ENCODE peak calls at places on chromosomes 6 and 20, in nine cellular contexts. B, W, T, O, A, I, Q, E and L are unnamed samples.

GRCh38 chr6:90368601-90369000 is 72.0 kb upstream of the BACH2 start:
- DNase-seq in B (no peak), E (no peak), Q (no peak), T (no peak), W (peak), A (no peak), O (peak), I (no peak), L (no peak)

GRCh38 chr6:112396221-112396620 is 49.1 kb downstream of the RFPL4B start:
- DNase-seq in Q (no peak), B (no peak), A (no peak), I (no peak), O (peak), E (no peak), T (no peak), W (peak), L (no peak)

GRCh38 chr6:117481278-117481925 is 1.1 kb upstream of the DCBLD1 start:
- DNase-seq in B (no peak), W (no peak), E (no peak), Q (peak), O (no peak), A (no peak), I (no peak), T (no peak), L (no peak)

GRCh38 chr6:44072452-44072958 is 54.7 kb downstream of the MRPL14 start:
- DNase-seq in I (no peak), T (no peak), Q (no peak), E (no peak), A (no peak), O (no peak), W (no peak), B (no peak), L (no peak)

GRCh38 chr6:135274561-135275293 is 93.6 kb downstream of the MYB start:
- DNase-seq in B (no peak), T (no peak), A (no peak), I (no peak), O (no peak), Q (no peak), W (peak), E (no peak), L (no peak)

GRCh38 chr6:150156460-150156859 is 13.6 kb downstream of the PPP1R14C start:
- DNase-seq in B (no peak), A (no peak), E (no peak), Q (no peak), I (no peak), W (no peak), O (no peak), T (no peak), L (no peak)

GRCh38 chr20:12414446-12415274 is 497.0 kb downstream of the BTBD3 start:
- DNase-seq in I (no peak), Q (no peak), E (no peak), T (no peak), A (no peak), B (no peak), W (no peak), O (no peak), L (no peak)

GRCh38 chr6:164108869-164109769 is 694.6 kb downstream of the QKI start:
- DNase-seq in A (peak), E (peak), W (no peak), B (no peak), I (no peak), O (peak), Q (peak), T (peak), L (no peak)

GRCh38 chr20:13841206-13841605 is 56.4 kb downstream of the NDUFAF5 start:
- DNase-seq in A (no peak), E (no peak), O (no peak), T (no peak), B (no peak), I (no peak), Q (no peak), W (no peak), L (no peak)

GRCh38 chr20:50260480-50261221 is 70.0 kb downstream of the CEBPB start:
- DNase-seq in A (peak), I (no peak), E (no peak), Q (no peak), T (no peak), W (no peak), B (no peak), O (no peak), L (no peak)

GRCh38 chr6:26232950-26233607 is 131.9 kb upstream of the BTN3A2 start:
- DNase-seq in A (no peak), I (no peak), T (no peak), E (peak), O (peak), W (peak), B (no peak), Q (peak), L (no peak)

GRCh38 chr6:124882580-124883393 is 79.5 kb upstream of the RNF217 start:
- DNase-seq in A (no peak), W (peak), I (no peak), B (no peak), E (no peak), Q (no peak), O (peak), T (no peak), L (no peak)

GRCh38 chr6:129889580-129889979 is 28.5 kb upstream of the TMEM244 start:
- DNase-seq in W (peak), E (no peak), O (peak), Q (no peak), A (no peak), T (no peak), I (no peak), B (no peak), L (no peak)

GRCh38 chr20:32029561-32029960 is 19.3 kb downstream of the CCM2L start:
- DNase-seq in I (no peak), O (no peak), A (no peak), B (no peak), E (no peak), T (no peak), W (no peak), Q (no peak), L (no peak)

GRCh38 chr20:32034581-32035397 is 17.3 kb upstream of the HCK start:
- DNase-seq in W (no peak), O (no peak), B (no peak), A (peak), E (no peak), Q (no peak), T (no peak), I (no peak), L (no peak)

GRCh38 chr20:32027653-32028052 is 17.4 kb downstream of the CCM2L start:
- DNase-seq in T (no peak), W (no peak), O (no peak), B (no peak), Q (no peak), A (no peak), E (no peak), I (no peak), L (no peak)

GRCh38 chr20:32028647-32029372 is 18.6 kb downstream of the CCM2L start:
- DNase-seq in Q (peak), W (no peak), O (no peak), I (no peak), B (no peak), A (no peak), E (no peak), T (no peak), L (peak)

GRCh38 chr20:32031007-32031958 is 20.8 kb upstream of the HCK start:
- DNase-seq in T (peak), O (peak), W (peak), B (peak), Q (peak), I (peak), E (peak), A (peak), L (peak)
- H3K4me3 ChIP-seq in T (peak), O (no peak), W (no peak), B (no peak), Q (no peak), I (peak), E (no peak), A (peak), L (no peak)

GRCh38 chr20:46893051-46893450 is 1.6 kb upstream of the EYA2 start:
- DNase-seq in Q (no peak), I (no peak), A (no peak), T (no peak), B (no peak), O (no peak), E (no peak), W (no peak), L (no peak)

GRCh38 chr20:46894579-46894958 is at the start of gene EYA2:
- DNase-seq in E (no peak), A (no peak), W (peak), O (no peak), Q (peak), B (no peak), T (peak), I (no peak), L (peak)

GRCh38 chr20:46895906-46896242 is 1.2 kb downstream of the EYA2 start:
- DNase-seq in T (no peak), Q (no peak), E (no peak), B (no peak), W (no peak), A (no peak), O (no peak), I (no peak), L (no peak)

GRCh38 chr20:46893877-46894578 is 615 bp upstream of the EYA2 start:
- DNase-seq in A (no peak), O (no peak), Q (no peak), W (no peak), I (no peak), E (no peak), T (no peak), B (no peak), L (no peak)

GRCh38 chr20:46894971-46895905 is 595 bp downstream of the EYA2 start:
- DNase-seq in I (no peak), T (no peak), B (no peak), A (no peak), W (peak), O (no peak), E (peak), Q (peak), L (peak)
- H3K27ac ChIP-seq in I (no peak), T (no peak), B (no peak), A (no peak), W (peak), O (no peak), E (peak), Q (no peak), L (peak)

GRCh38 chr6:15363164-15363522 is 117.3 kb downstream of the JARID2 start:
- DNase-seq in Q (peak), E (no peak), A (no peak), I (no peak), O (no peak), W (no peak), B (no peak), T (no peak), L (no peak)
- H3K4me3 ChIP-seq in Q (no peak), E (no peak), A (no peak), I (no peak), O (no peak), W (no peak), B (no peak), T (no peak), L (no peak)

DNA sequence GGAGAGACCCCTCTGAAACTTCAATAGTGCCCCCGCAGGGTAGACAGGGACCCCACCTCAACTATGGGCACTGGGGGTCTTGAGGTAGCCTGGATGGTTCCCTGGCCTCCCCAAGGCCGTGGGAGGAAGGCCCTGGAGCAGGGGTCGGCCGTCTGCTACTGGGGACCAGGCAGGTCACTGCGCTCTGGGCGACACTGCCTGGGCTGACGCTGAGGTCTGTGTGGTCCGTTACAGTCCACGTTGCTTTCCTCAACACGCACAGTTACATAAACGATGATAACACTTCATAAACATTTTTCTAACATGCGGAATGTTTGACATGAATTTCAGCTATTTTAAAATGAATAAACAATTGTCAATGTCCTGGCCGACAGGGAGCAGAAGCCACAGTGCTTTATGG is 10.1 kb upstream of the RBBP8NL start:
- DNase-seq in W (peak), I (no peak), A (no peak), B (no peak), O (no peak), E (no peak), T (no peak), Q (no peak), L (no peak)
- H3K27ac ChIP-seq in W (no peak), I (no peak), A (no peak), B (no peak), O (no peak), E (no peak), T (no peak), Q (no peak), L (no peak)

DNA sequence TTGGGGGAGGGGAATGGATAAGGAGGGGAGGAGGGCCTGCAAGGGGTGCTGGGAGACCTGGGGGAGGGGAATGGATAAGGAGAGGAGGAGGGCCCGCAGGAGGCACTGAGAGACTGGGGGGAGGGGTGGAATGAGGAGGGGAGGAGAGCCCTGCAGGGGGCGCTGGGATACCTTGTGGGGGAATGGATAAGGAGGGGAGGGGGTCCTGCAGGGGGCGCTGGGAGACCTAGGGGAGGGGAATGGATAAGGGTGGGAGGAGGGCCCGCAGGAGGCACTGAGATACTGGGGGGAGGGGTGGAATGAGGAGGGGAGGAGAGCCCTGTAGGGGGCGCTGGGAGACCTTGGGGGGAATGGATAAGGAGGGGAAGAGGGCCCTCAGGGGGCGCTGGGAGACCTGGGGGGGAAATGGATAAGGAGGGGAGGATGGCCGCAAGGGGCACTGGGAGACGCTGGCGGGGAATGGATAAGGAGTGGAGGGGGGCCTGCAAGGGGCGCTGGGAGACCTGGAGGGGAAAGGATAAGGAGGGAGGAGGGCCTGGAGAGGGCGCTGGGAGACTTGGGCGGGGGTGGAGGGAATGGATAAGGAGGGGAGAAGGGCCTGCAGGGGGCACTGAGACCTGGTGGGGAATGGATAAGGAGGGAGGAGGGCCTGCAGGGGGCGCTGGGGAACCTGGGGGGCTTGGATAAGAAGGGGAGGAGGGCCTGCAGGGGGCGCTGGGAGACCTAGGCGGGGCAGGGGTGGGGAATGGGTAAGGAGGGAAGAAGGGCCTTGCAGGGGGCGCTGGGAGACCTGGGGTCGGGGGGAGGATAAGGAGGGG is 1.3 kb upstream of the CTCFL start:
- DNase-seq in E (no peak), Q (peak), I (no peak), W (no peak), A (no peak), O (no peak), B (no peak), T (no peak), L (peak)
- H3K4me3 ChIP-seq in E (no peak), Q (no peak), I (no peak), W (no peak), A (no peak), O (no peak), B (no peak), T (no peak), L (no peak)